ENCODE peak calls at places on chromosomes 16 and 17, in seven cellular contexts. H is RPMI7951; X is adipocyte; M is IMR-90; A is mucosa of gallbladder; D is activated T-helper 9 cell treated with anti-CD3 and anti-CD28 coated beads, Interleukin-2, amount 50 U/mL, for 16 hours; O is naive B cell. Q is an unnamed sample.

GRCh38 chr17:72802726-72803125 is 289.8 kb downstream of the SLC39A11 start:
- DNase-seq in H (no peak), D (no peak), O (no peak), M (no peak), A (no peak), X (no peak), Q (no peak)

GRCh38 chr16:27464663-27465482 is 62.9 kb downstream of the IL21R start:
- DNase-seq in X (no peak), H (no peak), M (no peak), D (no peak), O (no peak), A (no peak), Q (no peak)

GRCh38 chr16:66692341-66692740 is 4.2 kb downstream of the CMTM4 start:
- DNase-seq in A (no peak), D (no peak), H (no peak), X (no peak), O (no peak), M (no peak), Q (no peak)

GRCh38 chr17:63840591-63841349 is 1.7 kb downstream of the SMARCD2 start:
- DNase-seq in D (no peak), O (no peak), X (no peak), M (peak; percentile 8), A (no peak), H (peak; percentile 54), Q (no peak)

GRCh38 chr17:29613371-29613837 is 9.3 kb downstream of the CORO6 start:
- DNase-seq in X (peak; percentile 90), H (no peak), O (peak; percentile 82), D (peak; percentile 87), A (peak; percentile 96), M (peak; percentile 59), Q (peak; percentile 52)

GRCh38 chr17:38852771-38853291 is 690 bp downstream of the RPL23 start:
- DNase-seq in A (no peak), D (no peak), H (no peak), X (peak; percentile 35), O (peak; percentile 14), M (no peak), Q (no peak)

GRCh38 chr17:50909765-50910661 is 43.9 kb upstream of the TOB1 start:
- DNase-seq in A (no peak), X (no peak), H (no peak), O (no peak), M (no peak), D (peak; percentile 48), Q (no peak)

GRCh38 chr17:19676901-19677300 is 28.4 kb downstream of the ALDH3A2 start:
- DNase-seq in M (no peak), D (no peak), O (no peak), X (no peak), H (no peak), A (no peak), Q (no peak)

GRCh38 chr16:84598391-84598750 is 19.5 kb downstream of the COTL1 start:
- DNase-seq in D (no peak), M (no peak), A (no peak), O (no peak), X (no peak), H (no peak), Q (no peak)

GRCh38 chr17:63631062-63631461 is 8.8 kb downstream of the MAP3K3 start:
- DNase-seq in H (no peak), D (no peak), X (no peak), O (no peak), A (no peak), M (no peak), Q (no peak)

GRCh38 chr17:57808882-57809281 is 41.0 kb downstream of the MRPS23 start:
- DNase-seq in M (no peak), X (no peak), O (no peak), A (no peak), H (no peak), D (no peak), Q (no peak)

GRCh38 chr16:11361043-11361442 is 15.8 kb downstream of the RMI2 start:
- DNase-seq in X (peak; percentile 87), H (peak; percentile 44), M (no peak), O (no peak), D (no peak), A (no peak), Q (no peak)

GRCh38 chr16:5756969-5757368 is 659.4 kb upstream of the EEF2KMT start:
- DNase-seq in A (no peak), D (no peak), X (no peak), O (no peak), M (no peak), H (no peak), Q (no peak)

GRCh38 chr17:2594657-2595085 is 1.2 kb downstream of the PAFAH1B1 start:
- DNase-seq in X (peak; percentile 53), M (no peak), D (no peak), O (no peak), A (no peak), H (no peak), Q (no peak)

GRCh38 chr16:58579587-58579986 is 50.0 kb downstream of the CNOT1 start:
- DNase-seq in X (no peak), O (no peak), M (no peak), A (no peak), D (no peak), H (no peak), Q (no peak)

Q was measured in astrocyte.